ENCODE peak calls at places on chromosomes 12 and 14, in nine cellular contexts. One of them, this sample, is unnamed.

GRCh38 chr12:43863770-43864366 is 28.0 kb downstream of the TMEM117 start:
- DNase-seq in fibroblast of lung: no peak
- DNase-seq in tibial nerve: no peak
- DNase-seq in heart left ventricle: no peak
- DNase-seq in thyroid gland: peak
- DNase-seq in AG04450: no peak
- DNase-seq in HFF-Myc: no peak
- DNase-seq in choroid plexus epithelial cell: no peak
- DNase-seq in astrocyte of the spinal cord: no peak
- DNase-seq in this sample: no peak

GRCh38 chr12:72465940-72466630 is 193.9 kb downstream of the TRHDE start:
- DNase-seq in fibroblast of lung: no peak
- DNase-seq in tibial nerve: no peak
- DNase-seq in heart left ventricle: no peak
- DNase-seq in thyroid gland: no peak
- DNase-seq in AG04450: no peak
- DNase-seq in HFF-Myc: no peak
- DNase-seq in choroid plexus epithelial cell: no peak
- DNase-seq in astrocyte of the spinal cord: no peak
- DNase-seq in this sample: no peak

GRCh38 chr12:80830533-80831088 is 107.1 kb downstream of the LIN7A start:
- DNase-seq in fibroblast of lung: no peak
- DNase-seq in tibial nerve: no peak
- DNase-seq in heart left ventricle: no peak
- DNase-seq in thyroid gland: no peak
- DNase-seq in AG04450: no peak
- DNase-seq in HFF-Myc: no peak
- DNase-seq in choroid plexus epithelial cell: no peak
- DNase-seq in astrocyte of the spinal cord: no peak
- DNase-seq in this sample: no peak

GRCh38 chr14:94027566-94028449 is 1.7 kb downstream of the OTUB2 start:
- DNase-seq in fibroblast of lung: no peak
- DNase-seq in tibial nerve: no peak
- DNase-seq in heart left ventricle: no peak
- DNase-seq in thyroid gland: peak
- DNase-seq in AG04450: no peak
- DNase-seq in HFF-Myc: no peak
- DNase-seq in choroid plexus epithelial cell: no peak
- DNase-seq in astrocyte of the spinal cord: no peak
- DNase-seq in this sample: no peak

GRCh38 chr14:70416322-70416716 is 571 bp downstream of the SYNJ2BP start:
- DNase-seq in fibroblast of lung: peak
- DNase-seq in tibial nerve: no peak
- DNase-seq in heart left ventricle: no peak
- DNase-seq in thyroid gland: no peak
- DNase-seq in AG04450: no peak
- DNase-seq in HFF-Myc: no peak
- DNase-seq in choroid plexus epithelial cell: peak
- DNase-seq in astrocyte of the spinal cord: peak
- DNase-seq in this sample: no peak

GRCh38 chr14:38910092-38910491 is 192.9 kb downstream of the SEC23A start:
- DNase-seq in fibroblast of lung: no peak
- DNase-seq in tibial nerve: no peak
- DNase-seq in heart left ventricle: no peak
- DNase-seq in thyroid gland: no peak
- DNase-seq in AG04450: no peak
- DNase-seq in HFF-Myc: no peak
- DNase-seq in choroid plexus epithelial cell: no peak
- DNase-seq in astrocyte of the spinal cord: no peak
- DNase-seq in this sample: no peak

GRCh38 chr14:102523200-102524025 is 13.8 kb upstream of the ANKRD9 start:
- DNase-seq in fibroblast of lung: no peak
- DNase-seq in tibial nerve: no peak
- DNase-seq in heart left ventricle: no peak
- DNase-seq in thyroid gland: no peak
- DNase-seq in AG04450: no peak
- DNase-seq in HFF-Myc: no peak
- DNase-seq in choroid plexus epithelial cell: no peak
- DNase-seq in astrocyte of the spinal cord: no peak
- DNase-seq in this sample: no peak

GRCh38 chr12:11981174-11981733 is 89.5 kb upstream of the BCL2L14 start:
- DNase-seq in fibroblast of lung: no peak
- DNase-seq in tibial nerve: no peak
- DNase-seq in heart left ventricle: no peak
- DNase-seq in thyroid gland: no peak
- DNase-seq in AG04450: no peak
- DNase-seq in HFF-Myc: no peak
- DNase-seq in choroid plexus epithelial cell: no peak
- DNase-seq in astrocyte of the spinal cord: peak
- DNase-seq in this sample: no peak

DNA sequence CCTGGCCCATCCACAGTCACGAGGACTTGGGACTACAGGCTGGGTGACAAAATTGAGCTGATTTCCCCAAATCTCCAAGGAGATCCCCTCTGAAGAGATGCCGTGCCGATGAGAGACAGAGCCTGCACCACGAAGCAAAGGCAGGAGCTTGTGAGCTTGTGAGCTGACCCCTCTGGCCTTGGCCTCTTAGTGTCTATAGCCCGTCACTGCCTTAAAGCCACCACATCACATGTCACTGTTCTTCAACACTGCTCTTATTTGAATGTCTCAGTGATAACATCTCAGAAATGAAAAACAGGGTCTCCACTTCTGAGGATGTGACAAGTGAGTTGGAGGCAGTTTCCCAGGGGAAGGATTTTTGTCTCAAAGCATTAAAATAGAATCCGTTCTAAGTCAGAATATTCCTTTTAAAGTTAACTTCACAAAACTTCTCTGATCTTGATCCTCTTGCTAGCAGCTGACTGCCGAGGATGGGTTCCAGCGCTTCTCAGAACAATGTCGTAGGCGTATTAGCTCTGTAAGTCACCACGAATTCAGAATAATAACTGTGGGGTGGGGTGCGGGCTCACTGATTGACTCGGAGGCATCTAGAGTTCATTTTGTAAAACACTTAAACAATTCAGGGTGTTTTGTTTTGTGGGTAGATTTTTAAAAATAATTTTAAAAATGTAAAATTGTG is 37.5 kb downstream of the CHST11 start:
- DNase-seq in fibroblast of lung: no peak
- DNase-seq in tibial nerve: no peak
- DNase-seq in heart left ventricle: no peak
- DNase-seq in thyroid gland: peak
- DNase-seq in AG04450: no peak
- DNase-seq in HFF-Myc: no peak
- DNase-seq in choroid plexus epithelial cell: peak
- DNase-seq in astrocyte of the spinal cord: peak
- DNase-seq in this sample: no peak
- TF ChIP-seq CTCF in fibroblast of lung: no peak
- TF ChIP-seq CTCF in tibial nerve: no peak
- TF ChIP-seq CTCF in heart left ventricle: no peak
- TF ChIP-seq CTCF in thyroid gland: no peak
- TF ChIP-seq CTCF in AG04450: no peak
- TF ChIP-seq CTCF in HFF-Myc: no peak
- TF ChIP-seq CTCF in choroid plexus epithelial cell: no peak
- TF ChIP-seq CTCF in astrocyte of the spinal cord: no peak
- TF ChIP-seq CTCF in this sample: no peak

GRCh38 chr14:68145539-68145938 is 326.0 kb downstream of the RAD51B start:
- DNase-seq in fibroblast of lung: peak
- DNase-seq in tibial nerve: no peak
- DNase-seq in heart left ventricle: no peak
- DNase-seq in thyroid gland: no peak
- DNase-seq in AG04450: no peak
- DNase-seq in HFF-Myc: no peak
- DNase-seq in choroid plexus epithelial cell: no peak
- DNase-seq in astrocyte of the spinal cord: peak
- DNase-seq in this sample: no peak

GRCh38 chr14:68148276-68148675 is 328.7 kb downstream of the RAD51B start:
- DNase-seq in fibroblast of lung: peak
- DNase-seq in tibial nerve: no peak
- DNase-seq in heart left ventricle: no peak
- DNase-seq in thyroid gland: no peak
- DNase-seq in AG04450: no peak
- DNase-seq in HFF-Myc: no peak
- DNase-seq in choroid plexus epithelial cell: peak
- DNase-seq in astrocyte of the spinal cord: peak
- DNase-seq in this sample: no peak

GRCh38 chr14:68146812-68147211 is 327.2 kb downstream of the RAD51B start:
- DNase-seq in fibroblast of lung: peak
- DNase-seq in tibial nerve: peak
- DNase-seq in heart left ventricle: no peak
- DNase-seq in thyroid gland: peak
- DNase-seq in AG04450: peak
- DNase-seq in HFF-Myc: peak
- DNase-seq in choroid plexus epithelial cell: peak
- DNase-seq in astrocyte of the spinal cord: peak
- DNase-seq in this sample: peak

GRCh38 chr14:68148763-68149162 is 329.2 kb downstream of the RAD51B start:
- DNase-seq in fibroblast of lung: no peak
- DNase-seq in tibial nerve: no peak
- DNase-seq in heart left ventricle: no peak
- DNase-seq in thyroid gland: no peak
- DNase-seq in AG04450: no peak
- DNase-seq in HFF-Myc: no peak
- DNase-seq in choroid plexus epithelial cell: no peak
- DNase-seq in astrocyte of the spinal cord: no peak
- DNase-seq in this sample: no peak

DNA sequence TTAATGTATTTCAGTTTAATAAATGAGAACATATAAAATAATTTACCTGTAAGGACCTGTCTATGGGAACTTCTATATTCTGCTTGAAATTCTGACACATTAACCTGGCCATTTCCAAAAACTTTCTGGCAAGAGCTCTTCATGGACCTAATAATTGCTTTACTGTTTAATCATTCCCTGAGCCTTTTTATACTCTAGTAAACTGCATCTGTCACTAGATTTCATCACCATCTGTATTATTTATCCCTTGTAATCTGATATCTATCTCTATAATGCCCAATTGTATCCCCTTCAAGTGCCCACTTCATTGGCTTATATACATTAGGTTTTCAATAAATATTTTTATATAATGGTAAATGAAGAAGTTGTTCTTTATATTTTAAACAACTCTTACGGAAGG is 327.8 kb downstream of the RAD51B start:
- DNase-seq in fibroblast of lung: peak
- DNase-seq in tibial nerve: no peak
- DNase-seq in heart left ventricle: no peak
- DNase-seq in thyroid gland: no peak
- DNase-seq in AG04450: no peak
- DNase-seq in HFF-Myc: no peak
- DNase-seq in choroid plexus epithelial cell: peak
- DNase-seq in astrocyte of the spinal cord: no peak
- DNase-seq in this sample: no peak
- H3K4me3 ChIP-seq in fibroblast of lung: no peak
- H3K4me3 ChIP-seq in tibial nerve: no peak
- H3K4me3 ChIP-seq in heart left ventricle: no peak
- H3K4me3 ChIP-seq in thyroid gland: no peak
- H3K4me3 ChIP-seq in AG04450: no peak
- H3K4me3 ChIP-seq in HFF-Myc: no peak
- H3K4me3 ChIP-seq in choroid plexus epithelial cell: no peak
- H3K4me3 ChIP-seq in astrocyte of the spinal cord: no peak
- H3K4me3 ChIP-seq in this sample: no peak

DNA sequence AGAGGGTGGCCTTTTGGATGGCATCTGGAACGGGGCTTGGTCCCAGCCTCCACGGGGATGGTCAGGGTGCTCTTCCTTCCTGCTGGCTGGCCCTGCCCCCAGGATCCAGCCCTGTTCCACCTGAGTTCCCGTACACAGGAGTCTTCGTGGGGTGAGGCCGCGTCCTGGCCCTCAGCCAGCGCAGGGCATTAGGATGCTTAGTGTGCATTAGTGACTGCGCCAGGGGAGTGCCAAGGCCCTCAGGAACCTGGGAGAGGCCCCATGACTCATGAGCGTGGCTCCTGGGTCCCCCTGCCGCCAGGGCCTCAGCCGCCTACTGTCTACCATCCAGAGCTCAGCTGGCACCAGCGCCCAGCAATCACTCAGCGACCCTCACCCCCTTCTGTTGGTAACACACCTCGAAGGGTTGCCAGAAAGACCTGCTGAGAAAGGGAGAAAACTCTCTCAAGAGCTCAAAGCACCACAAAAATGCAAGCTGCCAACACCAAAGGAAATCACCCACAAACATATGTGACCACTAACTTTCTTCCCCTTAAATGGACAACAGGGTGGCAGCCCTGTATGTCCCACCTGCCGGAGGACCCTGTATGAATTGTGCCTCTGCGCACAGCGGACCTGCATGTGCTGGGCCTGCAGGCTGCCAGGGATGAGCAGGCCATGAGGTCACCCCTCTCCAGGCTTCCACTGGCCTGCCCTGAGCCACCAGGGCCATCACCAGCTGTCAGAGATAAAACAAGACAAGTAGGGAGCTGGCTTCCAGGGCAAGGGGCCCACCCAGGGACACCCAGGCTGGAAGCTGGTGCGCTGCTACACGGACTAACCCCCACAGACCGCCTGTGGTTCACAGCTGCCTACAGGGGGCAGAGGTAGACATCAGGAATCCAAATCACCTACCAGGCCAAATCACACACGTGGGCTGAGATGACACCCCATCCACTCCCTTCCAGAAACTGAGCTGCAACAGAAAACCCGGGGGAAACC is 28.7 kb downstream of the CCDC85C start:
- DNase-seq in fibroblast of lung: no peak
- DNase-seq in tibial nerve: no peak
- DNase-seq in heart left ventricle: peak
- DNase-seq in thyroid gland: peak
- DNase-seq in AG04450: no peak
- DNase-seq in HFF-Myc: no peak
- DNase-seq in choroid plexus epithelial cell: no peak
- DNase-seq in astrocyte of the spinal cord: no peak
- DNase-seq in this sample: peak
- TF ChIP-seq CTCF in fibroblast of lung: no peak
- TF ChIP-seq CTCF in tibial nerve: no peak
- TF ChIP-seq CTCF in heart left ventricle: no peak
- TF ChIP-seq CTCF in thyroid gland: no peak
- TF ChIP-seq CTCF in AG04450: peak
- TF ChIP-seq CTCF in HFF-Myc: peak
- TF ChIP-seq CTCF in choroid plexus epithelial cell: peak
- TF ChIP-seq CTCF in astrocyte of the spinal cord: peak
- TF ChIP-seq CTCF in this sample: peak

GRCh38 chr14:35285991-35286564 is 6.1 kb upstream of the PSMA6 start:
- DNase-seq in fibroblast of lung: no peak
- DNase-seq in tibial nerve: no peak
- DNase-seq in heart left ventricle: no peak
- DNase-seq in thyroid gland: no peak
- DNase-seq in AG04450: no peak
- DNase-seq in HFF-Myc: no peak
- DNase-seq in choroid plexus epithelial cell: no peak
- DNase-seq in astrocyte of the spinal cord: no peak
- DNase-seq in this sample: no peak

GRCh38 chr14:35287481-35288013 is 4.6 kb upstream of the PSMA6 start:
- DNase-seq in fibroblast of lung: no peak
- DNase-seq in tibial nerve: no peak
- DNase-seq in heart left ventricle: no peak
- DNase-seq in thyroid gland: no peak
- DNase-seq in AG04450: no peak
- DNase-seq in HFF-Myc: no peak
- DNase-seq in choroid plexus epithelial cell: no peak
- DNase-seq in astrocyte of the spinal cord: no peak
- DNase-seq in this sample: no peak

GRCh38 chr14:35285168-35285990 is 6.8 kb upstream of the PSMA6 start:
- DNase-seq in fibroblast of lung: no peak
- DNase-seq in tibial nerve: no peak
- DNase-seq in heart left ventricle: no peak
- DNase-seq in thyroid gland: no peak
- DNase-seq in AG04450: no peak
- DNase-seq in HFF-Myc: no peak
- DNase-seq in choroid plexus epithelial cell: no peak
- DNase-seq in astrocyte of the spinal cord: no peak
- DNase-seq in this sample: no peak

GRCh38 chr14:35289623-35290022 is 2.6 kb upstream of the PSMA6 start:
- DNase-seq in fibroblast of lung: no peak
- DNase-seq in tibial nerve: no peak
- DNase-seq in heart left ventricle: no peak
- DNase-seq in thyroid gland: no peak
- DNase-seq in AG04450: no peak
- DNase-seq in HFF-Myc: no peak
- DNase-seq in choroid plexus epithelial cell: no peak
- DNase-seq in astrocyte of the spinal cord: no peak
- DNase-seq in this sample: no peak

DNA sequence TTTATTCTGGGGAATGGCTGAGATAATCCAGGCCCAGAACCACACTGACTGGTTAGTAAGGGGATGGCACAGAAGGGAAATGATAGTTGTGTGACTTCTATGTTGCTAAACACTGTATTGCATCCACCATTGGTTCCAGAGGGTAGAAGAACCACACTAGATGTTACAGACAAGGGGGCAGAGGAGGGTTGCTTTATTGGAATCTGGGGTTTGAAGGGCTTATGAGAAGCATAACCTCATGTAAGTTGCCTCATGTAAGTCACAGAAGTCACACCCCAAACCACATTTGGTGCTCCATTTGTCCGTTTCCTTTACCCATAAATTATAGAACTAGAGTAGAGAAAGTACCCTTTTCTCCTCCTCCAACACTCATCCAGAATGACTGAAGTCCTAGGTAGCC is 5.5 kb upstream of the PSMA6 start:
- DNase-seq in fibroblast of lung: no peak
- DNase-seq in tibial nerve: no peak
- DNase-seq in heart left ventricle: no peak
- DNase-seq in thyroid gland: no peak
- DNase-seq in AG04450: no peak
- DNase-seq in HFF-Myc: no peak
- DNase-seq in choroid plexus epithelial cell: no peak
- DNase-seq in astrocyte of the spinal cord: no peak
- DNase-seq in this sample: no peak
- H3K4me3 ChIP-seq in fibroblast of lung: no peak
- H3K4me3 ChIP-seq in tibial nerve: no peak
- H3K4me3 ChIP-seq in heart left ventricle: no peak
- H3K4me3 ChIP-seq in thyroid gland: no peak
- H3K4me3 ChIP-seq in AG04450: no peak
- H3K4me3 ChIP-seq in HFF-Myc: no peak
- H3K4me3 ChIP-seq in choroid plexus epithelial cell: no peak
- H3K4me3 ChIP-seq in astrocyte of the spinal cord: no peak
- H3K4me3 ChIP-seq in this sample: no peak

This sample was measured in retinal pigment epithelial cell.